ENCODE peak calls at places on chromosomes 2 and 18, in seven cellular contexts. One of them, this sample, is unnamed.

GRCh38 chr2:86446060-86446459 is 4.9 kb downstream of the KDM3A start:
- DNase-seq in right lobe of liver: no peak
- DNase-seq in fibroblast of lung: no peak
- DNase-seq in aorta: no peak
- DNase-seq in mucosa of descending colon: no peak
- DNase-seq in mammary epithelial cell: peak; percentile 37
- DNase-seq in thyroid gland: no peak
- DNase-seq in this sample: no peak

GRCh38 chr2:197435598-197436435 is 989 bp upstream of the SF3B1 start:
- DNase-seq in right lobe of liver: no peak
- DNase-seq in fibroblast of lung: no peak
- DNase-seq in aorta: no peak
- DNase-seq in mucosa of descending colon: no peak
- DNase-seq in mammary epithelial cell: peak; percentile 5
- DNase-seq in thyroid gland: no peak
- DNase-seq in this sample: no peak

GRCh38 chr18:67589325-67589724 is 72.8 kb upstream of the DSEL start:
- DNase-seq in right lobe of liver: no peak
- DNase-seq in fibroblast of lung: no peak
- DNase-seq in aorta: no peak
- DNase-seq in mucosa of descending colon: no peak
- DNase-seq in mammary epithelial cell: no peak
- DNase-seq in thyroid gland: no peak
- DNase-seq in this sample: no peak

GRCh38 chr2:119823734-119824334 is 64.1 kb downstream of the PTPN4 start:
- DNase-seq in right lobe of liver: no peak
- DNase-seq in fibroblast of lung: peak; percentile 70
- DNase-seq in aorta: no peak
- DNase-seq in mucosa of descending colon: no peak
- DNase-seq in mammary epithelial cell: no peak
- DNase-seq in thyroid gland: peak; percentile 36
- DNase-seq in this sample: no peak

GRCh38 chr2:100907832-100908231 is 87.9 kb downstream of the NPAS2 start:
- DNase-seq in right lobe of liver: no peak
- DNase-seq in fibroblast of lung: no peak
- DNase-seq in aorta: no peak
- DNase-seq in mucosa of descending colon: no peak
- DNase-seq in mammary epithelial cell: no peak
- DNase-seq in thyroid gland: no peak
- DNase-seq in this sample: no peak

GRCh38 chr2:122514451-122514996 is 759.1 kb downstream of the TSN start:
- DNase-seq in right lobe of liver: no peak
- DNase-seq in fibroblast of lung: peak; percentile 26
- DNase-seq in aorta: no peak
- DNase-seq in mucosa of descending colon: no peak
- DNase-seq in mammary epithelial cell: no peak
- DNase-seq in thyroid gland: no peak
- DNase-seq in this sample: no peak

GRCh38 chr2:30354621-30355020 is 92.4 kb upstream of the LCLAT1 start:
- DNase-seq in right lobe of liver: no peak
- DNase-seq in fibroblast of lung: no peak
- DNase-seq in aorta: no peak
- DNase-seq in mucosa of descending colon: no peak
- DNase-seq in mammary epithelial cell: no peak
- DNase-seq in thyroid gland: no peak
- DNase-seq in this sample: no peak

GRCh38 chr2:202786792-202787191 is 84.8 kb downstream of the ICA1L start:
- DNase-seq in right lobe of liver: no peak
- DNase-seq in fibroblast of lung: no peak
- DNase-seq in aorta: no peak
- DNase-seq in mucosa of descending colon: no peak
- DNase-seq in mammary epithelial cell: no peak
- DNase-seq in thyroid gland: no peak
- DNase-seq in this sample: no peak

GRCh38 chr2:62077239-62077638 is 118.7 kb upstream of the B3GNT2 start:
- DNase-seq in right lobe of liver: no peak
- DNase-seq in fibroblast of lung: no peak
- DNase-seq in aorta: no peak
- DNase-seq in mucosa of descending colon: no peak
- DNase-seq in mammary epithelial cell: no peak
- DNase-seq in thyroid gland: no peak
- DNase-seq in this sample: no peak

GRCh38 chr2:95343429-95344207 is 46.5 kb downstream of the KCNIP3 start:
- DNase-seq in right lobe of liver: peak; percentile 26
- DNase-seq in fibroblast of lung: no peak
- DNase-seq in aorta: peak; percentile 33
- DNase-seq in mucosa of descending colon: no peak
- DNase-seq in mammary epithelial cell: peak; percentile 73
- DNase-seq in thyroid gland: no peak
- DNase-seq in this sample: no peak

GRCh38 chr2:118016911-118017310 is 3.0 kb upstream of the CCDC93 start:
- DNase-seq in right lobe of liver: no peak
- DNase-seq in fibroblast of lung: no peak
- DNase-seq in aorta: no peak
- DNase-seq in mucosa of descending colon: no peak
- DNase-seq in mammary epithelial cell: no peak
- DNase-seq in thyroid gland: no peak
- DNase-seq in this sample: no peak

GRCh38 chr2:74458957-74459290 is 686 bp downstream of the WBP1 start:
- DNase-seq in right lobe of liver: no peak
- DNase-seq in fibroblast of lung: peak; percentile 18
- DNase-seq in aorta: peak; percentile 41
- DNase-seq in mucosa of descending colon: no peak
- DNase-seq in mammary epithelial cell: no peak
- DNase-seq in thyroid gland: no peak
- DNase-seq in this sample: no peak

GRCh38 chr2:37500031-37500430 is 155.6 kb downstream of the QPCT start:
- DNase-seq in right lobe of liver: no peak
- DNase-seq in fibroblast of lung: peak; percentile 81
- DNase-seq in aorta: no peak
- DNase-seq in mucosa of descending colon: no peak
- DNase-seq in mammary epithelial cell: peak; percentile 30
- DNase-seq in thyroid gland: no peak
- DNase-seq in this sample: no peak

GRCh38 chr18:65942854-65943253 is 192.0 kb downstream of the CDH7 start:
- DNase-seq in right lobe of liver: no peak
- DNase-seq in fibroblast of lung: no peak
- DNase-seq in aorta: no peak
- DNase-seq in mucosa of descending colon: no peak
- DNase-seq in mammary epithelial cell: no peak
- DNase-seq in thyroid gland: no peak
- DNase-seq in this sample: no peak

GRCh38 chr2:134619250-134619649 is 99.5 kb downstream of the TMEM163 start:
- DNase-seq in right lobe of liver: no peak
- DNase-seq in fibroblast of lung: no peak
- DNase-seq in aorta: no peak
- DNase-seq in mucosa of descending colon: no peak
- DNase-seq in mammary epithelial cell: no peak
- DNase-seq in thyroid gland: no peak
- DNase-seq in this sample: no peak

GRCh38 chr2:71673402-71673795 is 220.0 kb downstream of the DYSF start:
- DNase-seq in right lobe of liver: no peak
- DNase-seq in fibroblast of lung: no peak
- DNase-seq in aorta: no peak
- DNase-seq in mucosa of descending colon: no peak
- DNase-seq in mammary epithelial cell: no peak
- DNase-seq in thyroid gland: no peak
- DNase-seq in this sample: no peak

GRCh38 chr2:144706671-144707070 is 186.8 kb upstream of the ZEB2 start:
- DNase-seq in right lobe of liver: no peak
- DNase-seq in fibroblast of lung: no peak
- DNase-seq in aorta: no peak
- DNase-seq in mucosa of descending colon: no peak
- DNase-seq in mammary epithelial cell: no peak
- DNase-seq in thyroid gland: no peak
- DNase-seq in this sample: no peak

GRCh38 chr2:45264227-45265225 is 255.3 kb upstream of the SIX2 start:
- DNase-seq in right lobe of liver: no peak
- DNase-seq in fibroblast of lung: peak; percentile 47
- DNase-seq in aorta: no peak
- DNase-seq in mucosa of descending colon: no peak
- DNase-seq in mammary epithelial cell: peak; percentile 19
- DNase-seq in thyroid gland: no peak
- DNase-seq in this sample: no peak

GRCh38 chr2:239594772-239595608 is 194.2 kb upstream of the HDAC4 start:
- DNase-seq in right lobe of liver: peak; percentile 38
- DNase-seq in fibroblast of lung: no peak
- DNase-seq in aorta: peak; percentile 54
- DNase-seq in mucosa of descending colon: peak; percentile 27
- DNase-seq in mammary epithelial cell: no peak
- DNase-seq in thyroid gland: no peak
- DNase-seq in this sample: no peak
- H3K9me3 ChIP-seq in right lobe of liver: no peaks in the 10 kb centered on the region
- H3K9me3 ChIP-seq in fibroblast of lung: peaks cover 2% of the 10 kb centered on the region
- H3K9me3 ChIP-seq in aorta: no peaks in the 10 kb centered on the region
- H3K9me3 ChIP-seq in mucosa of descending colon: peaks cover 4% of the 10 kb centered on the region
- H3K9me3 ChIP-seq in mammary epithelial cell: peaks cover 43% of the 10 kb centered on the region
- H3K9me3 ChIP-seq in thyroid gland: no peaks in the 10 kb centered on the region
- H3K9me3 ChIP-seq in this sample: no peaks in the 10 kb centered on the region

GRCh38 chr2:178418426-178418825 is 32.5 kb downstream of the PRKRA start:
- DNase-seq in right lobe of liver: no peak
- DNase-seq in fibroblast of lung: peak; percentile 21
- DNase-seq in aorta: no peak
- DNase-seq in mucosa of descending colon: no peak
- DNase-seq in mammary epithelial cell: peak; percentile 57
- DNase-seq in thyroid gland: no peak
- DNase-seq in this sample: no peak

GRCh38 chr2:178420463-178420990 is 30.4 kb downstream of the PRKRA start:
- DNase-seq in right lobe of liver: no peak
- DNase-seq in fibroblast of lung: no peak
- DNase-seq in aorta: no peak
- DNase-seq in mucosa of descending colon: no peak
- DNase-seq in mammary epithelial cell: no peak
- DNase-seq in thyroid gland: no peak
- DNase-seq in this sample: no peak

GRCh38 chr2:178419123-178419522 is 31.9 kb downstream of the PRKRA start:
- DNase-seq in right lobe of liver: no peak
- DNase-seq in fibroblast of lung: peak; percentile 59
- DNase-seq in aorta: no peak
- DNase-seq in mucosa of descending colon: no peak
- DNase-seq in mammary epithelial cell: no peak
- DNase-seq in thyroid gland: no peak
- DNase-seq in this sample: no peak

GRCh38 chr2:178425255-178425827 is 25.6 kb downstream of the PRKRA start:
- DNase-seq in right lobe of liver: no peak
- DNase-seq in fibroblast of lung: no peak
- DNase-seq in aorta: no peak
- DNase-seq in mucosa of descending colon: no peak
- DNase-seq in mammary epithelial cell: no peak
- DNase-seq in thyroid gland: no peak
- DNase-seq in this sample: no peak

GRCh38 chr2:178422097-178422496 is 28.9 kb downstream of the PRKRA start:
- DNase-seq in right lobe of liver: no peak
- DNase-seq in fibroblast of lung: no peak
- DNase-seq in aorta: no peak
- DNase-seq in mucosa of descending colon: no peak
- DNase-seq in mammary epithelial cell: no peak
- DNase-seq in thyroid gland: no peak
- DNase-seq in this sample: no peak
- H3K36me3 ChIP-seq in right lobe of liver: no peaks in the 10 kb centered on the region
- H3K36me3 ChIP-seq in fibroblast of lung: no peaks in the 10 kb centered on the region
- H3K36me3 ChIP-seq in aorta: peaks cover 3% of the 10 kb centered on the region
- H3K36me3 ChIP-seq in mucosa of descending colon: no peaks in the 10 kb centered on the region
- H3K36me3 ChIP-seq in mammary epithelial cell: no peaks in the 10 kb centered on the region
- H3K36me3 ChIP-seq in thyroid gland: no peaks in the 10 kb centered on the region
- H3K36me3 ChIP-seq in this sample: no peaks in the 10 kb centered on the region

GRCh38 chr2:228839506-228839905 is 431.6 kb downstream of the PID1 start:
- DNase-seq in right lobe of liver: peak; percentile 71
- DNase-seq in fibroblast of lung: peak; percentile 5
- DNase-seq in aorta: no peak
- DNase-seq in mucosa of descending colon: no peak
- DNase-seq in mammary epithelial cell: no peak
- DNase-seq in thyroid gland: no peak
- DNase-seq in this sample: no peak
- H3K9me3 ChIP-seq in right lobe of liver: no peaks in the 10 kb centered on the region
- H3K9me3 ChIP-seq in fibroblast of lung: no peaks in the 10 kb centered on the region
- H3K9me3 ChIP-seq in aorta: no peaks in the 10 kb centered on the region
- H3K9me3 ChIP-seq in mucosa of descending colon: no peaks in the 10 kb centered on the region
- H3K9me3 ChIP-seq in mammary epithelial cell: no peaks in the 10 kb centered on the region
- H3K9me3 ChIP-seq in thyroid gland: no peaks in the 10 kb centered on the region
- H3K9me3 ChIP-seq in this sample: no peaks in the 10 kb centered on the region

DNA sequence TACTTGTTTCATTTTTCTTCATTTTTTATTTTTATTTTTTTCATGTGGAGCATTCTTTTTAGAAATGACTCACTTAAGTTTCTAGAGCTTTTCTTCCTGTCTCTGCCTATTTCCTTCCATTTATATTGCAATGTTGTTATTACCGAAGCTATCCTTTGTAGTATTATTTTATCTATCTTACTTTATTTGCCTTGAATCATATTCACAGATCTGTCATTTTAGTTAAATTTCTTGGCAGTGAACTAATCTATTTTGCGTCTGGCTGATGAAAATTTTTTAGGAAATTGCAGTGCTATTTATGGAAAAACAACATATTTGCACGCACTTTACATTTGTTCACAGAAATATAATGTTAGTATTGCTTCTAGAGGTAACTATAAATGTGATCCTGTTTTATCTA is 956.9 kb upstream of the SLC39A10 start:
- DNase-seq in right lobe of liver: no peak
- DNase-seq in fibroblast of lung: no peak
- DNase-seq in aorta: no peak
- DNase-seq in mucosa of descending colon: no peak
- DNase-seq in mammary epithelial cell: no peak
- DNase-seq in thyroid gland: no peak
- DNase-seq in this sample: no peak
- H3K36me3 ChIP-seq in right lobe of liver: no peaks in the 10 kb centered on the region
- H3K36me3 ChIP-seq in fibroblast of lung: no peaks in the 10 kb centered on the region
- H3K36me3 ChIP-seq in aorta: no peaks in the 10 kb centered on the region
- H3K36me3 ChIP-seq in mucosa of descending colon: no peaks in the 10 kb centered on the region
- H3K36me3 ChIP-seq in mammary epithelial cell: no peaks in the 10 kb centered on the region
- H3K36me3 ChIP-seq in thyroid gland: no peaks in the 10 kb centered on the region
- H3K36me3 ChIP-seq in this sample: no peaks in the 10 kb centered on the region

GRCh38 chr18:48711651-48712486 is 173.0 kb downstream of the CTIF start:
- DNase-seq in right lobe of liver: no peak
- DNase-seq in fibroblast of lung: peak; percentile 63
- DNase-seq in aorta: no peak
- DNase-seq in mucosa of descending colon: no peak
- DNase-seq in mammary epithelial cell: no peak
- DNase-seq in thyroid gland: peak; percentile 39
- DNase-seq in this sample: no peak
- H3K9me3 ChIP-seq in right lobe of liver: no peaks in the 10 kb centered on the region
- H3K9me3 ChIP-seq in fibroblast of lung: no peaks in the 10 kb centered on the region
- H3K9me3 ChIP-seq in aorta: no peaks in the 10 kb centered on the region
- H3K9me3 ChIP-seq in mucosa of descending colon: no peaks in the 10 kb centered on the region
- H3K9me3 ChIP-seq in mammary epithelial cell: no peaks in the 10 kb centered on the region
- H3K9me3 ChIP-seq in thyroid gland: no peaks in the 10 kb centered on the region
- H3K9me3 ChIP-seq in this sample: no peaks in the 10 kb centered on the region

DNA sequence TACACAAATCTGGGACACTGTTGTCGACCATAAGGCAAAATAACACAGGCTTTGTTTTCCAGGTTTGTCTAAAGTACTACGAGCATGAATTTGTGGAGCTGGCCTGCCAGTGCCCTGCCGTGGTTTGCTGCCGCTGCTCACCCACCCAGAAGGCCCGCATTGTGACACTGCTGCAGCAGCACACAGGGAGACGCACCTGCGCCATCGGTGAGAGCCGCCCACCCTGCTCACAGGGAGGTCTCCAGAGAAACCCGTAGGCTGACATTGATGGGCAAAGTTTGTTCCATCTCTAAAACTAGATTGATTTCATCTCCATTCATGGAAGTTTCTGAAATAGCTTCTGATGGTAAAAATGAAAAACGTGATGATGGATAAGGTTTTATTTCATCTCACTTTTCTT is 50.4 kb upstream of the NFATC1 start:
- DNase-seq in right lobe of liver: no peak
- DNase-seq in fibroblast of lung: no peak
- DNase-seq in aorta: no peak
- DNase-seq in mucosa of descending colon: no peak
- DNase-seq in mammary epithelial cell: no peak
- DNase-seq in thyroid gland: no peak
- DNase-seq in this sample: no peak
- H3K36me3 ChIP-seq in right lobe of liver: peaks cover 22% of the 10 kb centered on the region
- H3K36me3 ChIP-seq in fibroblast of lung: peaks cover 13% of the 10 kb centered on the region
- H3K36me3 ChIP-seq in aorta: peaks cover 15% of the 10 kb centered on the region
- H3K36me3 ChIP-seq in mucosa of descending colon: no peaks in the 10 kb centered on the region
- H3K36me3 ChIP-seq in mammary epithelial cell: peaks cover 12% of the 10 kb centered on the region
- H3K36me3 ChIP-seq in thyroid gland: peaks cover 34% of the 10 kb centered on the region
- H3K36me3 ChIP-seq in this sample: peaks cover 32% of the 10 kb centered on the region

This sample was measured in pancreas.